ENCODE peak calls at places on chromosomes 16 and 17, in seven cellular contexts. E is OCI-M1, V is anterior cingulate cortex, U is astrocyte of the cerebellum, O is HS-27A, I is uterus, W is NCI-H524. L is an unnamed sample.

GRCh38 chr17:72332367-72332766 is 211.5 kb downstream of the SOX9 start:
- DNase-seq in E (no peak), V (no peak), U (no peak), O (no peak), I (no peak), W (no peak), L (no peak)

GRCh38 chr16:12089492-12090161 is 113.1 kb downstream of the SNX29 start:
- DNase-seq in E (peak; percentile 70), V (peak; percentile 7), U (no peak), O (no peak), I (no peak), W (no peak), L (peak; percentile 14)

GRCh38 chr16:89143911-89144675 is 27.5 kb upstream of the CDH15 start:
- DNase-seq in E (no peak), V (no peak), U (no peak), O (no peak), I (no peak), W (no peak), L (no peak)

GRCh38 chr16:3780570-3780969 is 63.2 kb upstream of the TRAP1 start:
- DNase-seq in E (peak; percentile 14), V (no peak), U (no peak), O (no peak), I (no peak), W (peak; percentile 62), L (no peak)

GRCh38 chr16:1917665-1918111 is 527 bp downstream of the HS3ST6 start:
- DNase-seq in E (no peak), V (no peak), U (no peak), O (no peak), I (no peak), W (no peak), L (no peak)

GRCh38 chr17:75191584-75191983 is 8.8 kb upstream of the SUMO2 start:
- DNase-seq in E (peak; percentile 85), V (no peak), U (no peak), O (no peak), I (no peak), W (no peak), L (no peak)

GRCh38 chr16:4800290-4801041 is 2.0 kb downstream of the ROGDI start:
- DNase-seq in E (no peak), V (peak; percentile 49), U (no peak), O (no peak), I (no peak), W (peak; percentile 92), L (peak; percentile 41)

GRCh38 chr16:27639588-27640276 is 89.8 kb downstream of the KATNIP start:
- DNase-seq in E (peak; percentile 76), V (no peak), U (peak; percentile 45), O (peak; percentile 11), I (no peak), W (peak; percentile 89), L (peak; percentile 25)

GRCh38 chr16:4698321-4699029 is 5.1 kb downstream of the NUDT16L1 start:
- DNase-seq in E (no peak), V (no peak), U (no peak), O (no peak), I (peak; percentile 20), W (no peak), L (no peak)

GRCh38 chr17:17507465-17508011 is 11.3 kb upstream of the RASD1 start:
- DNase-seq in E (no peak), V (no peak), U (no peak), O (no peak), I (no peak), W (peak; percentile 92), L (no peak)

GRCh38 chr16:81035975-81036750 is 521 bp downstream of the ATMIN start:
- DNase-seq in E (peak; percentile 44), V (no peak), U (no peak), O (no peak), I (peak; percentile 19), W (peak; percentile 38), L (no peak)

GRCh38 chr16:11302977-11303376 is 21.8 kb upstream of the PRM1 start:
- DNase-seq in E (no peak), V (no peak), U (no peak), O (no peak), I (no peak), W (peak; percentile 80), L (no peak)

GRCh38 chr17:32958418-32958817 is 30.5 kb downstream of the TMEM98 start:
- DNase-seq in E (no peak), V (no peak), U (peak; percentile 19), O (no peak), I (no peak), W (peak; percentile 57), L (no peak)

GRCh38 chr17:1762906-1763829 is 1.3 kb downstream of the SERPINF1 start:
- DNase-seq in E (peak; percentile 85), V (no peak), U (peak; percentile 82), O (no peak), I (peak; percentile 85), W (peak; percentile 36), L (no peak)

L was measured in occipital lobe.